ENCODE peak calls at places on chromosome 10, in seven cellular contexts. K is HCT116, B is endothelial cell of umbilical vein, Z is HepG2, M is K562, Y is H1, X is GM12878. D is an unnamed sample.

GRCh38 chr10:50527438-50528043 is 96.2 kb downstream of the SGMS1 start:
- DNase-seq in K (no peak), B (no peak), Z (no peak), M (no peak), Y (no peak), X (no peak), D (no peak)

GRCh38 chr10:42933454-42934340 is 143.2 kb upstream of the RET start:
- DNase-seq in K (no peak), B (peak), Z (no peak), M (no peak), Y (no peak), X (no peak), D (no peak)

GRCh38 chr10:12807096-12807755 is 194.3 kb downstream of the CCDC3 start:
- DNase-seq in K (no peak), B (no peak), Z (no peak), M (no peak), Y (no peak), X (no peak), D (no peak)

GRCh38 chr10:88165849-88166271 is 302.4 kb downstream of the PTEN start:
- DNase-seq in K (no peak), B (no peak), Z (no peak), M (no peak), Y (no peak), X (no peak), D (no peak)

GRCh38 chr10:86944471-86944870 is 12.9 kb downstream of the MMRN2 start:
- DNase-seq in K (no peak), B (no peak), Z (no peak), M (no peak), Y (no peak), X (no peak), D (no peak)

GRCh38 chr10:86370006-86370585 is 3.5 kb upstream of the GRID1 start:
- DNase-seq in K (no peak), B (no peak), Z (no peak), M (no peak), Y (no peak), X (no peak), D (no peak)

GRCh38 chr10:12540341-12540781 is 191.0 kb downstream of the CAMK1D start:
- DNase-seq in K (no peak), B (no peak), Z (no peak), M (no peak), Y (no peak), X (no peak), D (no peak)

GRCh38 chr10:103676058-103676785 is 179.2 kb downstream of the SH3PXD2A start:
- DNase-seq in K (no peak), B (no peak), Z (no peak), M (no peak), Y (no peak), X (no peak), D (no peak)

GRCh38 chr10:99619090-99619800 is 994 bp downstream of the SLC25A28 start:
- DNase-seq in K (no peak), B (peak), Z (no peak), M (no peak), Y (no peak), X (peak), D (no peak)

GRCh38 chr10:70760271-70760787 is 24.8 kb downstream of the TBATA start:
- DNase-seq in K (no peak), B (no peak), Z (no peak), M (no peak), Y (no peak), X (no peak), D (no peak)

GRCh38 chr10:68106656-68107055 is 2.6 kb upstream of the MYPN start:
- DNase-seq in K (no peak), B (no peak), Z (no peak), M (no peak), Y (no peak), X (no peak), D (peak)

GRCh38 chr10:104033966-104034365 is 51.7 kb downstream of the COL17A1 start:
- DNase-seq in K (no peak), B (no peak), Z (no peak), M (no peak), Y (no peak), X (no peak), D (no peak)

GRCh38 chr10:99788598-99789259 is 6.3 kb downstream of the ABCC2 start:
- DNase-seq in K (no peak), B (no peak), Z (no peak), M (no peak), Y (no peak), X (no peak), D (no peak)

GRCh38 chr10:131202964-131203363 is 108.6 kb downstream of the TCERG1L start:
- DNase-seq in K (no peak), B (no peak), Z (no peak), M (no peak), Y (no peak), X (no peak), D (no peak)

GRCh38 chr10:62388328-62388727 is 14.2 kb downstream of the ZNF365 start:
- DNase-seq in K (peak), B (no peak), Z (no peak), M (no peak), Y (no peak), X (no peak), D (no peak)

GRCh38 chr10:127196227-127196954 is at the start of gene INSYN2A:
- DNase-seq in K (no peak), B (peak), Z (no peak), M (no peak), Y (no peak), X (no peak), D (no peak)

GRCh38 chr10:28468707-28469483 is 64.0 kb upstream of the WAC start:
- DNase-seq in K (no peak), B (no peak), Z (no peak), M (no peak), Y (no peak), X (no peak), D (no peak)

GRCh38 chr10:122565766-122566206 is 5.2 kb downstream of the DMBT1 start:
- DNase-seq in K (peak), B (peak), Z (peak), M (peak), Y (peak), X (peak), D (peak)

GRCh38 chr10:131123496-131123895 is 188.0 kb downstream of the TCERG1L start:
- DNase-seq in K (no peak), B (no peak), Z (no peak), M (no peak), Y (no peak), X (no peak), D (no peak)

GRCh38 chr10:132447446-132448247 is 50.6 kb downstream of the PWWP2B start:
- DNase-seq in K (no peak), B (no peak), Z (peak), M (no peak), Y (no peak), X (no peak), D (no peak)

GRCh38 chr10:32033171-32033570 is 23.1 kb downstream of the KIF5B start:
- DNase-seq in K (no peak), B (no peak), Z (no peak), M (no peak), Y (no peak), X (no peak), D (no peak)

GRCh38 chr10:35195361-35196306 is 69.0 kb downstream of the CREM start:
- DNase-seq in K (peak), B (peak), Z (peak), M (peak), Y (no peak), X (peak), D (peak)

GRCh38 chr10:100520811-100521210 is 1.1 kb upstream of the SEC31B start:
- DNase-seq in K (no peak), B (peak), Z (no peak), M (no peak), Y (no peak), X (no peak), D (no peak)

GRCh38 chr10:124249812-124250432 is 156.5 kb upstream of the CHST15 start:
- DNase-seq in K (peak), B (no peak), Z (no peak), M (peak), Y (no peak), X (no peak), D (no peak)

GRCh38 chr10:125024496-125025234 is 82.7 kb downstream of the ZRANB1 start:
- DNase-seq in K (no peak), B (peak), Z (no peak), M (no peak), Y (no peak), X (no peak), D (no peak)

GRCh38 chr10:33791295-33791694 is 456.8 kb upstream of the NRP1 start:
- DNase-seq in K (no peak), B (no peak), Z (peak), M (no peak), Y (no peak), X (no peak), D (no peak)

GRCh38 chr10:86361134-86362128 is 5.2 kb downstream of the GRID1 start:
- DNase-seq in K (no peak), B (no peak), Z (no peak), M (no peak), Y (no peak), X (no peak), D (no peak)

GRCh38 chr10:86536294-86536861 is 14.8 kb upstream of the WAPL start:
- DNase-seq in K (no peak), B (no peak), Z (no peak), M (no peak), Y (no peak), X (no peak), D (no peak)

GRCh38 chr10:88893611-88894010 is 13.6 kb downstream of the STAMBPL1 start:
- DNase-seq in K (no peak), B (no peak), Z (no peak), M (no peak), Y (no peak), X (no peak), D (no peak)

GRCh38 chr10:102504179-102504975 is 605 bp downstream of the SUFU start:
- DNase-seq in K (no peak), B (peak), Z (no peak), M (peak), Y (peak), X (no peak), D (no peak)

GRCh38 chr10:117597216-117597615 is 54.7 kb downstream of the EMX2 start:
- DNase-seq in K (no peak), B (no peak), Z (no peak), M (no peak), Y (no peak), X (no peak), D (no peak)

GRCh38 chr10:133438711-133439273 is 14.4 kb upstream of the SPRN start:
- DNase-seq in K (peak), B (peak), Z (peak), M (peak), Y (no peak), X (peak), D (no peak)

GRCh38 chr10:22477365-22478287 is 132.3 kb downstream of the SPAG6 start:
- DNase-seq in K (no peak), B (no peak), Z (no peak), M (no peak), Y (peak), X (no peak), D (no peak)

GRCh38 chr10:22475527-22475856 is 130.2 kb downstream of the SPAG6 start:
- DNase-seq in K (no peak), B (no peak), Z (no peak), M (no peak), Y (no peak), X (no peak), D (no peak)

GRCh38 chr10:22473459-22473858 is 128.2 kb downstream of the SPAG6 start:
- DNase-seq in K (no peak), B (no peak), Z (no peak), M (no peak), Y (no peak), X (no peak), D (no peak)

GRCh38 chr10:22476601-22477364 is 131.5 kb downstream of the SPAG6 start:
- DNase-seq in K (no peak), B (no peak), Z (no peak), M (no peak), Y (no peak), X (no peak), D (no peak)

GRCh38 chr10:22475857-22476600 is 130.7 kb downstream of the SPAG6 start:
- DNase-seq in K (no peak), B (no peak), Z (no peak), M (no peak), Y (no peak), X (no peak), D (no peak)
- TF ChIP-seq EZH2 in K (no peak), B (peak), Z (no peak), M (no peak), Y (peak), X (no peak), D (no peak)

GRCh38 chr10:93478873-93479272 is 3.3 kb downstream of the MYOF start:
- DNase-seq in K (no peak), B (no peak), Z (no peak), M (no peak), Y (no peak), X (no peak), D (no peak)
- H3K9ac ChIP-seq in K (peak), B (no peak), Z (no peak), M (no peak), Y (no peak), X (no peak), D (no peak)

GRCh38 chr10:75544923-75545322 is 113.5 kb downstream of the LRMDA start:
- DNase-seq in K (no peak), B (no peak), Z (no peak), M (no peak), Y (no peak), X (no peak), D (no peak)

GRCh38 chr10:75542084-75542483 is 110.7 kb downstream of the LRMDA start:
- DNase-seq in K (no peak), B (no peak), Z (no peak), M (no peak), Y (no peak), X (no peak), D (no peak)

GRCh38 chr10:75541411-75541810 is 110.0 kb downstream of the LRMDA start:
- DNase-seq in K (no peak), B (no peak), Z (no peak), M (no peak), Y (no peak), X (no peak), D (no peak)

GRCh38 chr10:75544381-75544780 is 113.0 kb downstream of the LRMDA start:
- DNase-seq in K (no peak), B (no peak), Z (no peak), M (no peak), Y (no peak), X (no peak), D (no peak)

GRCh38 chr10:75542902-75543301 is 111.5 kb downstream of the LRMDA start:
- DNase-seq in K (no peak), B (no peak), Z (no peak), M (no peak), Y (no peak), X (no peak), D (no peak)
- TF ChIP-seq POLR2AphosphoS5 in K (no peak), B (no peak), Z (no peak), M (no peak), Y (no peak), X (no peak), D (no peak)

GRCh38 chr10:22341936-22342222 is 3.4 kb upstream of the SPAG6 start:
- DNase-seq in K (no peak), B (no peak), Z (no peak), M (no peak), Y (no peak), X (no peak), D (no peak)
- TF ChIP-seq EZH2 in K (no peak), B (no peak), Z (peak), M (no peak), Y (no peak), X (peak), D (no peak)

DNA sequence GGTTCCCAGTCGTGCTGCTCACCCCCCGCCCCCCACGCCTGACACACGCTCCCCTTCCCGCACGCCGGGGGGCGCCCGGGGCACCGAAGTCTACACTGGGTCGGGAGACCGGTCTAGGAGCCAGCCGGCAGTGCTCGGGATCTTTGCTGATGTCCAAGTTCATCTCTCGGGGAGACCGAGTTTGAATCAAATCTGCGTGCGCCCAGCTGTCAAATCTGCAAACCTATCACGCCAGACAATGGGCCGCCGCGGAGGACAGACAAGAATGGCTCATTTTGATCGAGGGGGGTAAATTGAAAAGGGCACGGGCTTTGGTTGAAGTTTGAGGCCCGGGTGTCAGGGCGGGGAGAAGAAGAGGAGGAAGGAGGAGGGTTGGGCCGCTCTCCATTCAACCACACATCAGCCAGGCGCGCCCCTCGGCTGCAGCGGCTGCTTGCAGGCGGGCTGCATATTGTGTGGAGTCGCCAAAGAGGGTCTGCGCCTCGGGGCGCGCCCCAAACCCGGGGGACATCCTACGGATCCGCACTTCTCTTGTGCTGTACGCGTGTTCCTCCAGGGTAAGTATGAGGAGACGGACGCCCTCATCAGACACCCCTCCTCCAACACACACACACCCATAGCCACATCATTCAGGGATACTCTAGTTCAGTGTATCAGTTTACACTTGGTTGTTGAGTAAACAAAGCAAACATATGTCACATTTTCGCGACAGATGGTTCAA is 1.3 kb upstream of the GFRA1 start:
- DNase-seq in K (no peak), B (no peak), Z (no peak), M (no peak), Y (no peak), X (no peak), D (no peak)
- H3K9ac ChIP-seq in K (no peak), B (no peak), Z (no peak), M (no peak), Y (no peak), X (no peak), D (no peak)

D was measured in SK-N-MC.